ENCODE peak calls at places on chromosomes 7 and 10, in four cellular contexts. C is GM23248, A is fibroblast of lung, J is neural progenitor cell. K is an unnamed sample. For H3K27me3 and H3K79me2, the result is how much of the 10 kb centered on the place peaks cover.

GRCh38 chr7:49721441-49721840 is 52.0 kb upstream of the VWC2 start:
- DNase-seq in C (no peak), A (no peak), J (no peak), K (no peak)

GRCh38 chr7:80563561-80564327 is 51.9 kb upstream of the GNAT3 start:
- DNase-seq in A (no peak), J (no peak), C (no peak), K (peak)

GRCh38 chr10:11533328-11533781 is 78.1 kb downstream of the USP6NL start:
- DNase-seq in J (peak), A (peak), C (peak), K (no peak)

GRCh38 chr10:4506087-4506486 is 319.9 kb upstream of the AKR1E2 start:
- DNase-seq in A (peak), J (no peak), C (no peak), K (no peak)

GRCh38 chr10:93999401-93999851 is 5.7 kb downstream of the PLCE1 start:
- DNase-seq in C (peak), A (peak), J (peak), K (no peak)

GRCh38 chr10:89591111-89591795 is 53.8 kb downstream of the PANK1 start:
- DNase-seq in C (peak), A (no peak), J (no peak), K (peak)

GRCh38 chr10:88565072-88565471 is 18.0 kb downstream of the RNLS start:
- DNase-seq in C (peak), J (no peak), A (peak), K (no peak)

GRCh38 chr10:71638577-71639411 is 80.8 kb downstream of the C10orf105 start:
- DNase-seq in J (no peak), A (no peak), C (no peak), K (no peak)

GRCh38 chr7:128893251-128894100 is 17.0 kb downstream of the KCP start:
- DNase-seq in A (no peak), J (no peak), C (no peak), K (peak)

GRCh38 chr10:72276421-72277339 is 3.0 kb downstream of the DDIT4 start:
- DNase-seq in A (peak), J (no peak), C (peak), K (no peak)

GRCh38 chr10:93916257-93917063 is 22.7 kb downstream of the SLC35G1 start:
- DNase-seq in J (peak), A (peak), C (peak), K (peak)

GRCh38 chr10:123147635-123148413 is at the start of gene HMX2:
- DNase-seq in A (no peak), C (no peak), J (peak), K (no peak)

GRCh38 chr10:70272925-70273316 is 10.9 kb downstream of the NPFFR1 start:
- DNase-seq in C (peak), J (no peak), A (peak), K (peak)

GRCh38 chr10:7788640-7789335 is 811 bp downstream of the ATP5F1C start:
- DNase-seq in C (peak), J (peak), A (peak), K (peak)

GRCh38 chr10:17793041-17793440 is 16.1 kb upstream of the MRC1 start:
- DNase-seq in A (no peak), J (no peak), C (peak), K (no peak)

GRCh38 chr10:78341953-78342614 is 308.4 kb downstream of the RPS24 start:
- DNase-seq in C (no peak), J (no peak), A (no peak), K (no peak)

GRCh38 chr7:50640779-50641178 is 75.6 kb upstream of the DDC start:
- DNase-seq in A (no peak), J (no peak), C (no peak), K (no peak)

GRCh38 chr10:126058507-126058906 is 162.1 kb downstream of the FANK1 start:
- DNase-seq in J (peak), C (no peak), A (no peak), K (no peak)

GRCh38 chr10:45181483-45181882 is 133.9 kb downstream of the OR13A1 start:
- DNase-seq in A (peak), C (peak), J (no peak), K (no peak)

GRCh38 chr10:79185796-79186374 is 117.1 kb downstream of the ZMIZ1 start:
- DNase-seq in J (no peak), C (no peak), A (no peak), K (no peak)

GRCh38 chr10:112813866-112814596 is 136.0 kb upstream of the TCF7L2 start:
- DNase-seq in A (no peak), C (no peak), J (no peak), K (no peak)

GRCh38 chr7:7944619-7945282 is 23.8 kb upstream of the GLCCI1 start:
- DNase-seq in A (no peak), J (peak), C (no peak), K (no peak)

GRCh38 chr10:71638087-71638576 is 81.4 kb downstream of the C10orf105 start:
- DNase-seq in A (no peak), J (peak), C (no peak), K (peak)

GRCh38 chr7:28792858-28793257 is 165.3 kb downstream of the TRIL start:
- DNase-seq in C (no peak), A (no peak), J (no peak), K (no peak)

GRCh38 chr7:28798233-28798632 is 159.9 kb downstream of the TRIL start:
- DNase-seq in A (no peak), C (no peak), J (no peak), K (no peak)

GRCh38 chr7:28790467-28790866 is 167.7 kb downstream of the TRIL start:
- DNase-seq in J (no peak), A (no peak), C (peak), K (no peak)

DNA sequence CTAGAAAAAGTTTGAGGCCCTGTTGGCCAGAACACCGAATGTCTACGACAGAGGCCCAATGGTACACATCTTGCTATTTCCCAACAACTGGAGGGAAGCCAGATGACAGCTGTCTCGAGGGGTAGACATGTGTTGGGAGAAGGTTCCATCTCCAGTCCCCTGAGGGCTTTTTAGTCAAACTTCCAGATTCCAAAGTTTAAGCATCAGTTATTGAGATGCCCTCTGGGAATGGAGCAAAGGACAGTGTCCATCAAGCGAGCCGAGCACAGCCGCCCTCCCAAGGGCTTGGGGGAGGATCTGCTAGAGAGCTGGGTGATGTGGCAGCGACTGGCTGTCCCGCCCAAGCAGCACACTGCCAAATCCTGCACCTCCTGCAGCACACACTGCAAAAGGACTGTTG is 164.7 kb downstream of the TRIL start:
- DNase-seq in C (no peak), J (no peak), A (no peak), K (peak)
- H3K27me3 ChIP-seq in C (under half), J (under half), A (under half), K (under half)

GRCh38 chr7:127831312-127832212 is 179.6 kb downstream of the SND1 start:
- DNase-seq in A (no peak), C (no peak), J (no peak), K (no peak)

GRCh38 chr7:127835679-127836078 is 183.7 kb downstream of the SND1 start:
- DNase-seq in J (no peak), A (no peak), C (no peak), K (no peak)

GRCh38 chr7:127833641-127834040 is 181.6 kb downstream of the SND1 start:
- DNase-seq in C (peak), A (peak), J (no peak), K (no peak)

GRCh38 chr7:127828843-127829502 is 177.0 kb downstream of the SND1 start:
- DNase-seq in J (no peak), A (no peak), C (no peak), K (no peak)

DNA sequence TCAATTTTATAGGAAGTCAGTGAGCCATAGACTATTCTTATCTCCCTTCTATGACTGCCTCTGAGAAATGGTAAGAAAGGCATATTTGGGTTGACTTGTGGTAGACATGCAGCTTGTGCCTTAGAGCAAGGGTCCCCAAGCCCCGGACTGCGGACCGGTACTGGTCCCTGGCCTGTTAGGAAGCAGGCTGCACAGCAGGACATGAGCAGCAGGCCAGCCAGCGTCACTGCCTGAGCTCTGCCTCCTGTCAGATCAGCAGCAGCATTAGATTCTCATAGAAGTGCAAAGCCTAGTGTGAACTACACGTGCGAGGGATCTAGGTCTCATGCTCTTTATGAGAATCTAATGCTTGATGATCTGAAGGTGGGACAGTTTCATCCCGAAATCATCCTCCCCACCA is 180.6 kb downstream of the SND1 start:
- DNase-seq in A (no peak), J (no peak), C (no peak), K (no peak)
- H3K79me2 ChIP-seq in A (under half), J (under half), C (half or more), K (under half)

GRCh38 chr10:96721207-96721572 is 876 bp upstream of the PIK3AP1 start:
- DNase-seq in A (no peak), J (no peak), C (no peak), K (no peak)

GRCh38 chr10:96719205-96719604 is 1.1 kb downstream of the PIK3AP1 start:
- DNase-seq in J (no peak), C (no peak), A (no peak), K (no peak)

GRCh38 chr10:96720422-96721206 is at the start of gene PIK3AP1:
- DNase-seq in A (no peak), C (peak), J (peak), K (peak)

GRCh38 chr10:96718304-96718990 is 1.9 kb downstream of the PIK3AP1 start:
- DNase-seq in J (no peak), C (no peak), A (no peak), K (no peak)

GRCh38 chr10:96719850-96720421 is 378 bp downstream of the PIK3AP1 start:
- DNase-seq in C (no peak), J (peak), A (no peak), K (peak)
- TF ChIP-seq EZH2 in C (no peak), J (peak), A (no peak), K (no peak)

DNA sequence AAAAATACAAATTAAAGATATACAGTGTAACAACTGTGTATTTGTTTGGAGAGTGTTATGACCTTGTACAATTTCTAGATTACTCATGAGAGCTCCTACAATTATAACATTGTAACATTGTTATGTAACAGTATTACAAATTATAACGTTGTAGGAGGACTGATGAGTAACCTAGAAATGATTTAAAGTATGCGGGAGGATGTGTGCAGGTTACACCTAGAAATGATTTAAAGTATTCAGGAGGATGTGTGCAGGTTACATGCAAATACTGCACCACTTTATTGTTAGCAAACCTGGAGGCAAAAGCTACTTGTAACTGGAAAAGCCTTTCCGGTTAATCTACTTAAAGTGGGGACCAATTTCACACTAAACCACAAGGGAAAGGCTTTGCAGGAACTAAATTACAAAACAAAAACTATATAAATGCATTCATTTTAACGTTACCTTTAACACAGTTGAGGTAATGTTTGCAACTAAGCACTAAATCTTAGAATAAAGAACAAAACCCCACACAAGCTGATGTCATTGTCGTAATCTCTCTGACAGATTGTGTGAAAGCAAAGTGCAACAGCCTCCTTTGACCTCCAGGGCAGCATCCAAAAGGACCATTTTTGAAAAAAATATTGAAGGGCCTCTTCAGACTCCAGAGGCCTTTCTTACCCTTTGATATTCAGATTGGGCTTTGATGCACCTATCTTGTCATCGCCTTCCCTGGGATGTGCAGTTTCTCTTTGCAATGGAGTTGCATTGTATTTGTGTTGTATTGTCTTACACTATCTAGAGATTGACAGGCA is 522.1 kb upstream of the FOXK1 start:
- DNase-seq in J (no peak), A (no peak), C (no peak), K (peak)
- H3K27me3 ChIP-seq in J (under half), A (under half), C (under half), K (under half)

GRCh38 chr10:2207246-2207922 is 470.1 kb upstream of the ADARB2 start:
- DNase-seq in C (no peak), A (no peak), J (no peak), K (no peak)
- H3K79me2 ChIP-seq in C (under half), A (under half), J (under half), K (under half)

DNA sequence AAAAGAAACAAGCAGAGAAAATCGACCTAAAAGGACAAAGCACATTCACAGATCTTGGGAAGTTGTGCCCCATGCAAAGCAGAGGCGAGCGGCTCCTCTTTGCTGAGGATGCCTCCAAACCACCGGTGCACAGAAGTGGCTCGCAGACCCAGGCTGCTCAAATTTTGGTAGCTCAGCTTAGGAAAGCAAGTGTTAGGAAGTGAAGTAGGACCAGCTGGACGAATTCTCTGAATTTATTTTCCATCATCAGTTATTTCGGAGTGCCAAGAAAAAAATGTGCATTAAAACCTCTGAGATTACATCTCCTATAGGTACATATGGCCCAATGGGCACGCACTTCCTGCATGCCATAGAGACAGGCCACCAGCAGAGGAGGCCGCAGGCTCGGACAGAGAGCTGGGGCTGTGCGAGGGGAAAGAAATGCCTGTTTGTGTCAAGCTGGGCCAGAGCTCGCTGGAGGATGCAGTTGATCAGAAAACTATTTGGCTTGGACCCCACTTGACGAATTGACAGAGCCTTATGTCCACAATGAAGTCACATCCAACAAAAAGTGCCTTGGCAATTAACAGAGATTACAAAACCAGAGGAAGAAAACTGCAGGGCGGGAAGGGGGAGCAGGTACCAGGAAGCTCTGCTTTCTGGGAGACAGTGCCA is 122.3 kb upstream of the LYZL2 start:
- DNase-seq in J (peak), A (peak), C (peak), K (peak)
- TF ChIP-seq EZH2 in J (no peak), A (no peak), C (no peak), K (no peak)

K was measured in PC-3.